ENCODE peak calls at places on chromosomes 4 and X, in four cellular contexts. One of them, this sample, is unnamed.

GRCh38 chr4:40579983-40580382 is 49.7 kb downstream of the RBM47 start:
- DNase-seq in uterus: no peak
- DNase-seq in tibial artery: no peak
- DNase-seq in AG10803: peak; percentile 84
- DNase-seq in this sample: no peak

GRCh38 chr4:74374561-74375327 is 9.8 kb downstream of the EREG start:
- DNase-seq in tibial artery: no peak
- DNase-seq in AG10803: peak; percentile 92
- DNase-seq in uterus: no peak
- DNase-seq in this sample: no peak

GRCh38 chr4:77010841-77011354 is 61.3 kb downstream of the SEPTIN11 start:
- DNase-seq in uterus: no peak
- DNase-seq in tibial artery: no peak
- DNase-seq in AG10803: peak; percentile 91
- DNase-seq in this sample: no peak

GRCh38 chrX:79117078-79117477 is 27.4 kb upstream of the GPR174 start:
- DNase-seq in tibial artery: no peak
- DNase-seq in AG10803: no peak
- DNase-seq in uterus: no peak
- DNase-seq in this sample: peak; percentile 41

GRCh38 chrX:40012800-40013682 is 84.7 kb downstream of the BCOR start:
- DNase-seq in uterus: peak; percentile 76
- DNase-seq in AG10803: peak; percentile 56
- DNase-seq in tibial artery: peak; percentile 86
- DNase-seq in this sample: peak; percentile 77

GRCh38 chr4:22607382-22607781 is 85.4 kb upstream of the GBA3 start:
- DNase-seq in tibial artery: no peak
- DNase-seq in AG10803: peak; percentile 28
- DNase-seq in uterus: no peak
- DNase-seq in this sample: peak; percentile 70

GRCh38 chr4:94504545-94504944 is 52.8 kb downstream of the PDLIM5 start:
- DNase-seq in tibial artery: no peak
- DNase-seq in uterus: no peak
- DNase-seq in AG10803: peak; percentile 96
- DNase-seq in this sample: no peak

GRCh38 chr4:7771056-7771455 is 168.6 kb downstream of the AFAP1 start:
- DNase-seq in uterus: no peak
- DNase-seq in AG10803: no peak
- DNase-seq in tibial artery: peak; percentile 27
- DNase-seq in this sample: peak; percentile 39

GRCh38 chr4:6308890-6309643 is 39.4 kb downstream of the WFS1 start:
- DNase-seq in uterus: peak; percentile 31
- DNase-seq in tibial artery: no peak
- DNase-seq in AG10803: no peak
- DNase-seq in this sample: no peak

GRCh38 chrX:69185886-69186285 is 20.6 kb upstream of the PJA1 start:
- DNase-seq in tibial artery: no peak
- DNase-seq in AG10803: no peak
- DNase-seq in uterus: no peak
- DNase-seq in this sample: no peak

GRCh38 chrX:133892337-133892736 is 93.1 kb downstream of the GPC3 start:
- DNase-seq in tibial artery: no peak
- DNase-seq in uterus: no peak
- DNase-seq in AG10803: no peak
- DNase-seq in this sample: no peak

GRCh38 chr4:45621926-45622325 is 501.9 kb downstream of the GABRG1 start:
- DNase-seq in tibial artery: no peak
- DNase-seq in AG10803: peak; percentile 1
- DNase-seq in uterus: no peak
- DNase-seq in this sample: no peak

GRCh38 chr4:186932196-186932595 is 208.5 kb upstream of the FAT1 start:
- DNase-seq in tibial artery: no peak
- DNase-seq in uterus: no peak
- DNase-seq in AG10803: no peak
- DNase-seq in this sample: no peak

GRCh38 chr4:52997132-52997416 is 135.0 kb downstream of the RASL11B start:
- DNase-seq in uterus: no peak
- DNase-seq in tibial artery: no peak
- DNase-seq in AG10803: no peak
- DNase-seq in this sample: no peak

GRCh38 chr4:54400802-54401201 is 171.7 kb downstream of the PDGFRA start:
- DNase-seq in uterus: no peak
- DNase-seq in AG10803: peak; percentile 78
- DNase-seq in tibial artery: no peak
- DNase-seq in this sample: no peak

GRCh38 chr4:4293279-4293678 is 3.2 kb downstream of the ZBTB49 start:
- DNase-seq in AG10803: no peak
- DNase-seq in tibial artery: no peak
- DNase-seq in uterus: no peak
- DNase-seq in this sample: no peak

GRCh38 chrX:46125139-46125538 is 420.1 kb downstream of the ZNF674 start:
- DNase-seq in tibial artery: no peak
- DNase-seq in AG10803: peak; percentile 1
- DNase-seq in uterus: no peak
- DNase-seq in this sample: peak; percentile 25

GRCh38 chrX:15930585-15930984 is 76.0 kb upstream of the AP1S2 start:
- DNase-seq in tibial artery: no peak
- DNase-seq in AG10803: peak; percentile 72
- DNase-seq in uterus: no peak
- DNase-seq in this sample: peak; percentile 31
- TF ChIP-seq CTCF in tibial artery: no peak
- TF ChIP-seq CTCF in AG10803: peak; percentile 58
- TF ChIP-seq CTCF in uterus: no peak
- TF ChIP-seq CTCF in this sample: peak; percentile 9

GRCh38 chrX:154483325-154483724 is 3.1 kb downstream of the UBL4A start:
- DNase-seq in AG10803: no peak
- DNase-seq in tibial artery: no peak
- DNase-seq in uterus: no peak
- DNase-seq in this sample: no peak

GRCh38 chrX:154486052-154486395 is 391 bp downstream of the UBL4A start:
- DNase-seq in uterus: peak; percentile 49
- DNase-seq in AG10803: no peak
- DNase-seq in tibial artery: no peak
- DNase-seq in this sample: peak; percentile 21

GRCh38 chrX:154485150-154486051 is 1.0 kb downstream of the UBL4A start:
- DNase-seq in uterus: no peak
- DNase-seq in tibial artery: no peak
- DNase-seq in AG10803: no peak
- DNase-seq in this sample: no peak

GRCh38 chrX:154482786-154483185 is 3.6 kb downstream of the UBL4A start:
- DNase-seq in tibial artery: no peak
- DNase-seq in AG10803: no peak
- DNase-seq in uterus: no peak
- DNase-seq in this sample: no peak

GRCh38 chrX:154484255-154485149 is 1.9 kb downstream of the UBL4A start:
- DNase-seq in tibial artery: no peak
- DNase-seq in uterus: no peak
- DNase-seq in AG10803: no peak
- DNase-seq in this sample: no peak
- H3K4me3 ChIP-seq in tibial artery: no peak overlapping the region
- H3K4me3 ChIP-seq in uterus: no peak overlapping the region
- H3K4me3 ChIP-seq in AG10803: no peak overlapping the region
- H3K4me3 ChIP-seq in this sample: no peak overlapping the region

GRCh38 chrX:38336538-38337240 is 9.4 kb upstream of the RPGR start:
- DNase-seq in uterus: no peak
- DNase-seq in tibial artery: no peak
- DNase-seq in AG10803: no peak
- DNase-seq in this sample: no peak

GRCh38 chrX:38332505-38332904 is 5.2 kb upstream of the RPGR start:
- DNase-seq in tibial artery: no peak
- DNase-seq in uterus: no peak
- DNase-seq in AG10803: no peak
- DNase-seq in this sample: peak; percentile 64

DNA sequence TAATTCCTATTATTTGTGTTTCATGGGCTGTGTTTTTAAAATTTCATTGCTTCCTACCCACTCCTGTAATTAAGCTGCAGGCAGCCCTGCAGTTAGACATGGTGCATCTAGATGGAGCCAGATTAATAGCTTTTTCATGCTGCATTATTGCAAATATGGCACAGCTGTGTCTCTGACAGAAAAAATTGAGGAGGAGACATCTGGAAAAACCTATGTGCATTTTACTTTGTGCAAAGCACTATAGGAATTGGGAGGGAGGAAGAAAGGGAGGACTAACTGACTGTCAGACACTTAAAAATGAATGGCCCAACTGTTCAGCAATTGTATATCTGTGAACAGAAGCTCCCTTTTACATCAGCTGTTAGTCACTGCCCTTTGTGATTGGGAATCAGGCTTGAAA is 8.1 kb upstream of the RPGR start:
- DNase-seq in tibial artery: no peak
- DNase-seq in AG10803: no peak
- DNase-seq in uterus: no peak
- DNase-seq in this sample: no peak
- TF ChIP-seq CTCF in tibial artery: no peak
- TF ChIP-seq CTCF in AG10803: peak; percentile 20
- TF ChIP-seq CTCF in uterus: no peak
- TF ChIP-seq CTCF in this sample: no peak

GRCh38 chr4:80196259-80197131 is 808 bp upstream of the PRDM8 start:
- DNase-seq in tibial artery: no peak
- DNase-seq in uterus: no peak
- DNase-seq in AG10803: no peak
- DNase-seq in this sample: no peak

GRCh38 chr4:80197132-80197573 is at the start of gene PRDM8:
- DNase-seq in AG10803: peak; percentile 39
- DNase-seq in uterus: no peak
- DNase-seq in tibial artery: no peak
- DNase-seq in this sample: no peak

GRCh38 chr4:80199947-80200346 is 2.6 kb downstream of the PRDM8 start:
- DNase-seq in uterus: no peak
- DNase-seq in AG10803: no peak
- DNase-seq in tibial artery: no peak
- DNase-seq in this sample: no peak

GRCh38 chr4:80199004-80199579 is 1.8 kb downstream of the PRDM8 start:
- DNase-seq in AG10803: no peak
- DNase-seq in tibial artery: no peak
- DNase-seq in uterus: no peak
- DNase-seq in this sample: no peak

GRCh38 chr4:80197601-80198444 is 520 bp downstream of the PRDM8 start:
- DNase-seq in AG10803: no peak
- DNase-seq in tibial artery: no peak
- DNase-seq in uterus: no peak
- DNase-seq in this sample: no peak
- H3K4me3 ChIP-seq in AG10803: peak overlapping the region; percentile 60
- H3K4me3 ChIP-seq in tibial artery: peak overlapping the region; percentile 47
- H3K4me3 ChIP-seq in uterus: peak overlapping the region; percentile 41
- H3K4me3 ChIP-seq in this sample: no peak overlapping the region

GRCh38 chrX:110157444-110157843 is 154.5 kb downstream of the TMEM164 start:
- DNase-seq in AG10803: no peak
- DNase-seq in tibial artery: no peak
- DNase-seq in uterus: no peak
- DNase-seq in this sample: no peak

GRCh38 chrX:110159235-110159634 is 156.3 kb downstream of the TMEM164 start:
- DNase-seq in AG10803: no peak
- DNase-seq in uterus: no peak
- DNase-seq in tibial artery: no peak
- DNase-seq in this sample: no peak

GRCh38 chrX:110155759-110156158 is 152.8 kb downstream of the TMEM164 start:
- DNase-seq in tibial artery: no peak
- DNase-seq in uterus: no peak
- DNase-seq in AG10803: no peak
- DNase-seq in this sample: no peak

GRCh38 chrX:110153900-110154299 is 151.0 kb downstream of the TMEM164 start:
- DNase-seq in AG10803: no peak
- DNase-seq in tibial artery: no peak
- DNase-seq in uterus: no peak
- DNase-seq in this sample: no peak

DNA sequence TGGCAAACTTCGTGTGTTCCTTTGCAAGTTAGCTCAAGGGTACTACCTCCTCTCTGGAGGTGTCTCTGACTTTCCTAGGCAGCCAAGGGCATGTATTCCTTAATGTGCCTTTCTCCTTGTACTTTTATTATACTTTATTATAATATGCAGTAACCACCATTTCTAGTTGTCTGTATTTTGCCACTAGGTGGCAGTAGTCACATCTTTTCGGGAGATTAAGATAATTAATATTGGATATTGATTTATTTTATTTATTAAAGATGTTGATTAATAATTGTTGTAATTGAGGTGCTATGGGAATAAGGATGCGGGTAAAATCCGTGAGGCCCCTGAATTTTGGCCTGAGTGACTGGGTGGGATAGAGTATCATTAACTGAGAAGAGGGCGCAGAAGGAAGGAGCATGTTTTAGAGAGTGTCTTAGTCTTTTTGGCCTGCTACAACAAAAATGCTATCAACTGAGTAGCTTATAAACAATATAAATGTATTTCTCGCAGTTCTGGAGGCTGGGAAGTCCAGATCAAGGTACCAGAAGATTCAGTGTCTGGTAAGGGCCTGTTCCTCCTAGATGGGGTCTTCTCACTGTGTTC is 153.3 kb downstream of the TMEM164 start:
- DNase-seq in AG10803: peak; percentile 9
- DNase-seq in uterus: no peak
- DNase-seq in tibial artery: no peak
- DNase-seq in this sample: no peak
- TF ChIP-seq CTCF in AG10803: peak; percentile 49
- TF ChIP-seq CTCF in uterus: peak; percentile 49
- TF ChIP-seq CTCF in tibial artery: peak; percentile 29
- TF ChIP-seq CTCF in this sample: peak; percentile 24

DNA sequence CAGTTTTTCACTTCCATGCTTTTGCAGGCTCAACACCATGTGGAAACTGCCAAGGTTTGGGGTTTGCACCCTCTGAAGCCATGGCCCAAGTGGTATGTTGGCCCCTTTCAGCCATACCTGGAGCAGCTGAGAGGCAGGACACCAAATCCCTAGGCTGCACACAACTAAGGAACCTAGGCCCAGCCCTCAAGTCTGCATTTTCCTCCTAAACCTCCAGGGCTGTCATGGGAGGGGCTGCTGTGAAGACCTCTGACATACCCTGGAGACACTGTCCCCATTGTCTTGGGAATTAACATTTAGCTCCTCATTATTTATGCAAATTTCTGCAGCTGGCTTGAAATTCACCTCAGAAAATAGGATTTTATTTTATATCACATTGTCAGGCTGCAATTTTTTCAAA is 856.1 kb downstream of the TECRL start:
- DNase-seq in tibial artery: no peak
- DNase-seq in AG10803: no peak
- DNase-seq in uterus: no peak
- DNase-seq in this sample: no peak
- H3K4me3 ChIP-seq in tibial artery: no peak overlapping the region
- H3K4me3 ChIP-seq in AG10803: no peak overlapping the region
- H3K4me3 ChIP-seq in uterus: no peak overlapping the region
- H3K4me3 ChIP-seq in this sample: no peak overlapping the region

GRCh38 chrX:111264397-111264796 is 5.9 kb downstream of the CAPN6 start:
- DNase-seq in AG10803: no peak
- DNase-seq in uterus: no peak
- DNase-seq in tibial artery: no peak
- DNase-seq in this sample: no peak
- TF ChIP-seq CTCF in AG10803: no peak
- TF ChIP-seq CTCF in uterus: no peak
- TF ChIP-seq CTCF in tibial artery: no peak
- TF ChIP-seq CTCF in this sample: no peak